ENCODE peak calls at places on chromosomes 5 and 9, in six cellular contexts. J is psoas muscle; B is mesenchymal stem cell; V is PC-9; E is CD4-positive, alpha-beta T cell; P is heart right ventricle. W is an unnamed sample.

GRCh38 chr5:152953788-152954483 is 536.5 kb upstream of the GRIA1 start:
- DNase-seq in J (no peak), P (no peak), B (no peak), E (no peak), V (no peak), W (no peak)

GRCh38 chr5:5139358-5140050 is 626 bp upstream of the ADAMTS16 start:
- DNase-seq in J (no peak), E (no peak), B (no peak), P (no peak), V (no peak), W (no peak)

GRCh38 chr5:55923177-55923872 is 71.4 kb downstream of the IL6ST start:
- DNase-seq in J (no peak), B (no peak), V (peak), P (peak), E (no peak), W (no peak)

GRCh38 chr5:51652980-51653379 is 269.7 kb downstream of the ISL1 start:
- DNase-seq in B (peak), J (no peak), V (no peak), P (no peak), E (no peak), W (no peak)

GRCh38 chr9:106772523-106773290 is 90.3 kb upstream of the ZNF462 start:
- DNase-seq in J (no peak), V (no peak), P (no peak), E (no peak), B (peak), W (no peak)

GRCh38 chr9:114388764-114389375 is 1.1 kb upstream of the AKNA start:
- DNase-seq in J (no peak), B (no peak), E (no peak), P (no peak), V (no peak), W (no peak)

GRCh38 chr9:16147726-16148125 is 594.9 kb downstream of the CCDC171 start:
- DNase-seq in V (no peak), J (no peak), E (no peak), P (no peak), B (peak), W (no peak)

GRCh38 chr5:59487838-59488729 is 405.4 kb downstream of the PDE4D start:
- DNase-seq in J (no peak), B (peak), P (no peak), V (no peak), E (no peak), W (no peak)

GRCh38 chr5:100676807-100677631 is 141.8 kb downstream of the FAM174A start:
- DNase-seq in J (no peak), E (no peak), B (no peak), V (no peak), P (no peak), W (no peak)

GRCh38 chr5:115351356-115352195 is 55.1 kb upstream of the CCDC112 start:
- DNase-seq in B (peak), P (no peak), V (no peak), J (no peak), E (no peak), W (no peak)

GRCh38 chr5:126484248-126484647 is 61.0 kb downstream of the GRAMD2B start:
- DNase-seq in E (no peak), V (no peak), B (no peak), P (no peak), J (no peak), W (no peak)

GRCh38 chr9:16970321-16970720 is 99.9 kb upstream of the BNC2 start:
- DNase-seq in B (no peak), E (no peak), J (no peak), P (no peak), V (no peak), W (no peak)

GRCh38 chr5:54415147-54415546 is 40.4 kb upstream of the HSPB3 start:
- DNase-seq in B (no peak), E (no peak), J (no peak), V (no peak), P (no peak), W (no peak)

GRCh38 chr5:141605523-141606277 is 13.1 kb downstream of the DIAPH1 start:
- DNase-seq in B (peak), P (peak), E (peak), J (no peak), V (no peak), W (no peak)

GRCh38 chr9:86405926-86406325 is 51.7 kb upstream of the TUT7 start:
- DNase-seq in E (no peak), J (no peak), V (peak), P (no peak), B (peak), W (peak)

GRCh38 chr9:94056442-94056974 is 27.8 kb upstream of the PTPDC1 start:
- DNase-seq in B (peak), E (no peak), J (no peak), V (no peak), P (peak), W (no peak)
- H3K27ac ChIP-seq in B (no peak), E (no peak), J (no peak), V (no peak), P (no peak), W (peak)

DNA sequence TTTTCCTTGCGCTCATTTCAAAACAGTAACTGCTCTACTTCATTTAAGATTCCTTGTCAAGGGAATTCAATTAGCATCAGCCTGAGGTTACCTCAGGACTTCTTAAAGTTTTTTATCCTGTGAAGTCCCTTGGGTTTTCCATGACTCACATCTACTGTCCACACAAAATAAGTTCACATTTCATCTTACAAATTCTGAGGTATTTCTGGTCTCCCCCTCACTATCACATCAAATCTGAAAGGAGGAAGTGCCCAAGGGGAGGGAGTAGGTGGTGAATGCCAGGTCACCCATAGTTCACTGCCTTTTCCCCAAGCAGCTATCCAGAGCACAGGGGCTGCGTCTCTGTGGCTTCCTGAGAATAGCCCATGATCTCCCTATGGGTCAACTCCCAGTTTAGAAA is 227.1 kb upstream of the NREP start:
- DNase-seq in E (no peak), P (peak), B (peak), J (no peak), V (no peak), W (no peak)
- H3K27ac ChIP-seq in E (no peak), P (no peak), B (no peak), J (no peak), V (no peak), W (peak)

GRCh38 chr9:127323393-127323792 is 58.8 kb downstream of the GARNL3 start:
- DNase-seq in P (no peak), J (no peak), V (no peak), E (no peak), B (no peak), W (no peak)
- H3K27ac ChIP-seq in P (no peak), J (no peak), V (no peak), E (no peak), B (no peak), W (no peak)

DNA sequence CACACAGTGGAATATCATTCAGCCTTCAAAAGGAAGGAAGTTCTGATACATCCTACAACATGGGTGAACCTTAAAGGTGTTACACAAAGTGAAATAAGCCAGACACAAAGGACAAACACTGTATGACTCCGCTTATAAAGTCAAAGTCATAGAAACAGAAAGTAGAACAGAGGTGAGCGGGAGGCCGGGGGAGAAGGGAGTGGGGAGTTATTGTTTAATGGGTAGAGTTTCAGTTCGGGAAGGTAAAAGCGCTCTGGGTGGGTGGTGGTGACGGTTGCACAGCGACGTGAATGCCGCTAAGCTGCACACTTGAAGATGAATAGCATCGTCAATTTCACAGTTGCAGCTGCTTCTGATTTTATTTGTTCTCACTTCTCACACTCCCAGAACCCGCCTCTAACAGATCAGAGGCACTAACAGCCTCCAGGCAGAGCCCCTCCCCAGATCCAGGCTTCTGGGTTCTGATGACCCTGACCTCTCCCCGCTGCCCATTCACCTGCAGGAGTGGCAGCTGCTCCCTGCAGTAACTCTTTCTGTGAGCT is 34.1 kb downstream of the BNIP1 start:
- DNase-seq in V (no peak), E (no peak), J (no peak), P (no peak), B (no peak), W (no peak)
- H3K27ac ChIP-seq in V (no peak), E (no peak), J (no peak), P (no peak), B (no peak), W (no peak)

GRCh38 chr9:98120476-98120875 is 1.5 kb upstream of the TRIM14 start:
- DNase-seq in E (no peak), P (no peak), B (no peak), J (no peak), V (no peak), W (no peak)
- H3K27ac ChIP-seq in E (peak), P (peak), B (no peak), J (no peak), V (peak), W (peak)

GRCh38 chr5:33792559-33792958 is 99.2 kb downstream of the ADAMTS12 start:
- DNase-seq in J (no peak), P (no peak), B (no peak), E (no peak), V (no peak), W (no peak)

GRCh38 chr5:33785571-33785970 is 106.2 kb downstream of the ADAMTS12 start:
- DNase-seq in V (no peak), E (no peak), B (no peak), P (no peak), J (no peak), W (no peak)

GRCh38 chr5:33789558-33789957 is 102.2 kb downstream of the ADAMTS12 start:
- DNase-seq in P (no peak), E (no peak), B (peak), J (no peak), V (no peak), W (no peak)

GRCh38 chr5:33793836-33794549 is 97.8 kb downstream of the ADAMTS12 start:
- DNase-seq in V (no peak), B (peak), P (no peak), E (no peak), J (no peak), W (no peak)

DNA sequence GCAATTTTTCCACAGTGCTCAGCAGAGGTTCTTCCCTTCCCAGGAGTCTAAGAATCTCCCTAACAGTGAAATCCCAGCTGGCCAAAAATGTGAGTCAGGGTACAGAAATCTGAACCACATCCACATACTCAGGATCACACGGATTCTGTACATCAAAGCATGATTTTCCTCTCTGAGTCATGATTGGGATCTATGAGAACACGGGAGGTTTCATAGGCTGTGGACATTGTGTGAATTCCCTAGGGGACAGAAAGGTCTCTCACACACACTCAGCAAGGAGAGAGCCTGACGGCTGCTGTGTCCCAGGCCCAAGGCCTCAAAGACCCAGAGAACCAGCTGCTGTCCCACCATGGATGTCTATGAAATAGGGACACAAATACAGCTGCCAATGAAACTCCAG is 102.9 kb downstream of the ADAMTS12 start:
- DNase-seq in V (no peak), J (no peak), E (no peak), P (no peak), B (peak), W (no peak)
- H3K27ac ChIP-seq in V (peak), J (no peak), E (no peak), P (no peak), B (peak), W (no peak)

W was measured in epithelial cell of prostate.